ENCODE peak calls at places on chromosomes 2 and 18, in four cellular contexts. Y, L, N and T are unnamed samples.

GRCh38 chr2:106292627-106293026 is 98.5 kb upstream of the UXS1 start:
- DNase-seq in N (no peak), L (peak), Y (no peak), T (no peak)

GRCh38 chr18:48622911-48623431 is 84.1 kb downstream of the CTIF start:
- DNase-seq in N (no peak), Y (no peak), L (no peak), T (no peak)

GRCh38 chr18:13191779-13192178 is 26.8 kb upstream of the LDLRAD4 start:
- DNase-seq in Y (no peak), N (no peak), L (no peak), T (no peak)

GRCh38 chr18:31274915-31275314 is 43.0 kb upstream of the DSG1 start:
- DNase-seq in N (peak), L (no peak), Y (no peak), T (no peak)

GRCh38 chr2:189540551-189540950 is 40.0 kb downstream of the SLC40A1 start:
- DNase-seq in Y (no peak), N (no peak), L (no peak), T (no peak)

GRCh38 chr18:48290162-48290926 is 118.8 kb downstream of the ZBTB7C start:
- DNase-seq in Y (no peak), L (peak), N (no peak), T (no peak)

GRCh38 chr2:594297-594949 is 82.8 kb downstream of the TMEM18 start:
- DNase-seq in L (no peak), N (no peak), Y (no peak), T (no peak)

GRCh38 chr2:109670556-109671411 is 56.6 kb downstream of the SOWAHC start:
- DNase-seq in N (no peak), L (no peak), Y (no peak), T (no peak)

GRCh38 chr2:128556633-128557032 is 238.0 kb upstream of the HS6ST1 start:
- DNase-seq in N (no peak), Y (no peak), L (peak), T (no peak)

GRCh38 chr2:150080115-150080514 is 407.4 kb downstream of the RND3 start:
- DNase-seq in Y (no peak), N (no peak), L (no peak), T (no peak)

GRCh38 chr2:115208493-115209164 is 766.2 kb downstream of the DPP10 start:
- DNase-seq in L (no peak), Y (no peak), N (no peak), T (no peak)

GRCh38 chr2:165163771-165164170 is 40.1 kb downstream of the SCN3A start:
- DNase-seq in N (no peak), Y (no peak), L (no peak), T (no peak)

GRCh38 chr2:218125626-218126080 is at the start of gene CXCR2:
- DNase-seq in Y (no peak), N (no peak), L (no peak), T (peak)

GRCh38 chr2:187826023-187826422 is 271.8 kb upstream of the TFPI start:
- DNase-seq in Y (no peak), L (no peak), N (no peak), T (no peak)

GRCh38 chr18:3885209-3885792 is 435.3 kb downstream of the TGIF1 start:
- DNase-seq in L (no peak), N (no peak), Y (peak), T (no peak)
- TF ChIP-seq CTCF in L (peak), N (no peak), Y (no peak), T (peak)

DNA sequence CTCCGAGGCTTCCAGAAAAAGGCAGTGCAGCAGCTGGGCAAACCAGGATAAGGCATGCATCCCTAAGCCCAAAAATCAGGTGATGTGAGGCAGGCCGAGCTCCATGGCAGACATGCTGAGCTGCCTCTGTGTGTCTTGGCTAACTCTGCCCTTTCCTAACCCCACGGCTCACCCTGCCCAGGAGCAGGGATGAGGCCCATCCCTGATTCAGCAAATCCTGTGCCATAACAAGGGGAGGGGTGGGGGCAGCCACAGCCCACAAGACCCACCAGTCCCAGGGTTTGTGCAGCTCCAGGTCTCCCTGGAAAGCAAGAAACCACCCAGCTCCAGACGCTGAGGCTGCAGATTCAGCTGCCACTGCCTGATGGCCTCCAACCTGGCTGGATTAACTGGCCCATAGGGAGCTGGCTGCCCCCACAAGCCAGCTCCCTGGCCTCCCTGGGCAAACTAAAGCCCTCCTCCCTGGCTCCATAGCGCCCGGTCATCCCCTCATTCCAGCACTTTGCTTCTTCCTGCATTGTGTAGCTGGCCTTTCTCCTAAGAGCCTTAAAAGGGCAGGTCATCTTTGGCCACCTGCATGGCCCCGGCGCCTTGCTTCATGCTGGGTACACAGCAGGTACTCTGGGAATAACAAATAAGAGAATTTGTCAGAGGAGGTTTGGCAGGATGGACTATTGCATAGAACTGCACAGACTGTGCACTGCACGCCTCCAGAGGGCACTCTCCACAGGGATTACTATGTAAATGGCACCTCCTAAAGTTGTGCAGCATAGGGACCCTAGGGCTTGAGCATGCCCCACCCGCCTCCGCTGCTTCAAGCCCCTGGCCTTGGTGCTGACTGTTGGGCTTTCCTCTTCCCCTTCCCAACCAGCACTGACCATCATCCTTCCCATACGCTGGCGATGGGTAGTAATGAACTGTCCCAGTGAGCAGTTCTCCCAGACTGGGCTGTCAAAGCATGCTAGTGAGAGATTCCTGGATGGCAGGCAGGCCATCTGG is 10.7 kb downstream of the STEAP3 start:
- DNase-seq in L (no peak), Y (no peak), N (no peak), T (peak)
- TF ChIP-seq CTCF in L (peak), Y (peak), N (no peak), T (no peak)

DNA sequence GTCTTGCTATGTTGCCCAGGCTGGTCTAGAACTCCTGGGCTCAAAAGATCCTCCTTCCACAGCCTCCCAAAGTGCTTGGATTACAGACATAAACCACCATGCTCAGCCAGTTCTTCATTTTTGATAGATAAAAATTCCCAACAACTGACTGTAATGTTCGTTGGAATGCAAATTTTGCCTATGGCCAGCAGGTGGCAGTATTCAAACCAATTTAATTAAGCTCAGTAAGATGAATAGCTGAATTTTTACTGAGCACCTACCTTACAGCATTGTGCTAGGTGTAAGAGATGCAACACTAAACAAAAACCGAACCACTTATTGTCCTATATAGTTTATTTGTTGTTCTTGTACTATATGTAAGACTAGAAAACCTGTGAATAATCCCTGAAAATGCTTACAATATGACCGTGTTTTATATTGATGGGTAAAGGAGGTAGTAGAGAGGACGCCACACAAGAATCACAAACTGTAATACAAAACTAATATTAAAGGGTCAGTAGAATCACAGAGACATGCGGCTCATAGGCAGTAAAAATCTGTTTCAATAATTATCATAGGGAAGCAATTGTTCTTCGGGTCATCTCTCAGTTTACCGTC is 8.2 kb upstream of the TMEM182 start:
- DNase-seq in Y (peak), L (no peak), N (no peak), T (peak)
- TF ChIP-seq CTCF in Y (peak), L (peak), N (no peak), T (peak)

GRCh38 chr2:126381081-126381480 is 274.9 kb upstream of the GYPC start:
- DNase-seq in Y (no peak), N (peak), L (no peak), T (no peak)

GRCh38 chr2:126383800-126384199 is 272.2 kb upstream of the GYPC start:
- DNase-seq in Y (no peak), N (no peak), L (no peak), T (no peak)

GRCh38 chr2:126372406-126372805 is 283.6 kb upstream of the GYPC start:
- DNase-seq in L (no peak), N (no peak), Y (no peak), T (no peak)

GRCh38 chr2:126378176-126378575 is 277.8 kb upstream of the GYPC start:
- DNase-seq in N (no peak), Y (no peak), L (no peak), T (no peak)
- TF ChIP-seq CTCF in N (no peak), Y (no peak), L (no peak), T (no peak)

DNA sequence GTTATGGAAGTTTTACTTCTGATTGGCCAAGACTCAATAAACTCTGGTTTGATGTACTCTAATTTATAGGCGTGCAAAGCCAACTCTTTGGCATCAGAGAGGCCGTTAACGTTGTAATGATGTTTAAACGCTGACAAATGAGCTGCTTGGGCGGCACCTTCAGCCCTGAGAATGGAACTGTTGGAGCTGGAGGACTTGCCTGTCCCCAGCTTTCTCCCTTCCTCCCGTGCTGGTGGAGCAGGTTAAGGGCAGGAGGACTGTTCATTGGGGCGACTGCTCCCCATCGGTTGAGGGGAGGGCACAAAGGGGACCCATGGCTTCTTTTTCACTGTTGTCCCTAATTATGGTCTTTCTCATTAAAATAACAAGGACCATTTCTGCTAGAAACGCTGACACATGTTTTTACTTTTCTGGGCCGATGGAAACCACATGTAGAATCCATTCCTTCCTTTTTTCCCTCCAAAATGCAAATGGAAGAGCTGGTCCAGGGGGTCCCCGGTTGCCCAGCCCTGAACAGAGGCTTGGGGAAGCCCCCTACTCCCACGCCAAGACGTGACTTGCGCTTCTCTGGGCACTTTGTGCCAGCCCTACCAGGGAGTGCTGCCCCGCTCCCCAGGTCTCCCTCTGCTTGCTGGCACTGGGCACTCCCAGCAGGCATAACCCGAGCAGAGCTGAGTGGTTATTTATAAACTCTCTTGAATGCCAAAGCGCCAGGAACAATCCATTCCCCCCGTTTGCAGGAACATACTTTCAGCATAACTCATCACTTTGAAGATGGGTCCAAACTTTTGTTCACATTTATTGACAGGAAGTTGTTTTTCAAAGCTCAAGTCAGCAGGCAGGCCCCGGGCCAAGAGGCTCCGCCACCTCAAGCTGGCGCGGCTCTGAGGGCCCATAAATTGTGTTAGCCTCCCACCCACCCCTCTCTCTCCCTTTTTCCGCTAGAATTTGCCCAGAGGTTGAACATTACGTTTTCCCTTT is 170.1 kb downstream of the ASB1 start:
- DNase-seq in Y (no peak), L (peak), N (peak), T (no peak)
- TF ChIP-seq CTCF in Y (no peak), L (no peak), N (no peak), T (no peak)

DNA sequence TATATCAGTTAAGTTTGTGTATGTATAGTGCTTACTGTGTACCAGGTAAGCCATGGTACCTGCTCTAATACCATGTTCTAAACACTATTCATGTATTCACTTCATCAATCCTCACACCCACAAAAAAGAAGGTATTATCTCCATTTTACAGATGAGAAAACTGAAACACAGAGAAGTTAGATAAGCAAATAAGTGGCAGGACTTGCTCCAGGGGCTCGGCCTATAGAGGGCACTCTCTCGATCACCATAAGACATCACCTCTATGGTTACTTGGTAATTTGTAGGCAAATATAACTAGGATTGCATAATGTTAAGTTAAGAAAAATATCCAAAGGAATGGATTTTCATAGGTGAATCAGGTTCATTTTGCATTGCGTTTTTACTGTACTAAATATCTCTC is 118.1 kb upstream of the FN1 start:
- DNase-seq in Y (no peak), L (no peak), N (no peak), T (peak)
- TF ChIP-seq CTCF in Y (peak), L (no peak), N (no peak), T (no peak)

DNA sequence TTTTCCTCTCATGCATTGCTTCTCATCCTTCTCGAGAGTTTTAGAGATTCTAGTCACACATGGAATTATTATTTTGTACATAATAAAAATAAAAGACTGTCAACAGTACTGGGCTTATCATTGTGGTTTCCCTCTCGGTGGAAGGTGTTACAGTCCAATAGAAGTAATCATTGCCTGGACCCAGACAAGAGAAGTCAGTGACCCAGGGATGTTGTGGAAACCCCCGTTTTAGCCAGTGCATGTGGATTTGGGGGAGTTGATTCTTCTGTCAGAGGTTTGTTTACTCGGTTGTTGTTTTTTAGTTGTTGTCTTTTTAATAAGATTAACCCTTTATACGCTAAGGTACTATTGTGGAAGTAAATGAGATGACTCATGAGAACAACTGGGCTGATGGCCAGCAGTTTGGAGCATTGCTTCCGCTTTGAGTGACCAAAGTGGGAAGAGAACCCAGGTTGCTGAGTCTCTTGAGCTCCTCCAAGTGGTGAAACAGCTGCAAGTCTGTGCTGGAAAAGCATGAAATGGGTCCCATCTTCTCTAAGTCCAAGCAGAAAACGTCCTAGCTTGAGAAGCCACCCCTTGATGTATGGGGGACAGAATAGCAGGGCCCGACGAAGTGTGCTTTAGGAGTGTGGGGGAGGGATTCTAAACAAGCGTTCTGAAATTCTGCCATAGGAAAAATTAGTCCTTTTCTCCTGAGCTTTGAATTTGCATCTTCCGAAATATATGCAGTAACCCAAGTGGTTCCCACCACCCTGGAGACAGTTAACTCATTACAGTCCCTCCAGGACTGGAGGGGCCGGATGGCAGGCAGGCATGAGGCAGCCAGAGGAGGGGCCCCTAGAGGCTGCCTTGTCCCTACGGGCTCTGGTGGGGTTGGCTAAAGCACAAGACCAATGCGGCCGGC is 61.8 kb upstream of the GPR45 start:
- DNase-seq in L (no peak), Y (peak), N (no peak), T (peak)
- TF ChIP-seq CTCF in L (peak), Y (peak), N (no peak), T (no peak)